ENCODE peak calls at places on chromosomes 7 and 10, in four cellular contexts. E is IMR-90, J is endothelial cell of umbilical vein, D is K562. F is an unnamed sample.

GRCh38 chr7:1961776-1962276 is 270.9 kb downstream of the MAD1L1 start:
- DNase-seq in E (peak; percentile 96), J (peak; percentile 19), D (peak; percentile 27), F (peak; percentile 80)

GRCh38 chr10:22321156-22321711 is 335 bp downstream of the BMI1 start:
- DNase-seq in E (peak; percentile 71), J (peak; percentile 67), D (peak; percentile 82), F (no peak)

GRCh38 chr10:108673756-108674155 is 1249.6 kb downstream of the XPNPEP1 start:
- DNase-seq in E (no peak), J (no peak), D (no peak), F (no peak)

GRCh38 chr10:129892571-129893045 is 71.5 kb downstream of the EBF3 start:
- DNase-seq in E (no peak), J (no peak), D (no peak), F (no peak)

GRCh38 chr7:33300131-33300530 is 170.8 kb downstream of the BBS9 start:
- DNase-seq in E (no peak), J (no peak), D (no peak), F (no peak)

GRCh38 chr10:24952146-24952700 is at the start of gene PRTFDC1:
- DNase-seq in E (no peak), J (peak; percentile 40), D (peak; percentile 56), F (no peak)

GRCh38 chr10:72186633-72187330 is 29.0 kb upstream of the ANAPC16 start:
- DNase-seq in E (peak; percentile 41), J (peak; percentile 80), D (no peak), F (no peak)

GRCh38 chr10:71666607-71667373 is 52.8 kb downstream of the C10orf105 start:
- DNase-seq in E (no peak), J (no peak), D (no peak), F (no peak)

GRCh38 chr10:26555719-26556368 is 117.7 kb downstream of the APBB1IP start:
- DNase-seq in E (no peak), J (no peak), D (no peak), F (no peak)

GRCh38 chr10:46555713-46556514 is 544 bp downstream of the GPRIN2 start:
- DNase-seq in E (no peak), J (no peak), D (no peak), F (no peak)

GRCh38 chr10:79052311-79053080 is 16.3 kb upstream of the ZMIZ1 start:
- DNase-seq in E (no peak), J (peak; percentile 34), D (peak; percentile 55), F (no peak)

GRCh38 chr10:71255817-71256660 is 43.7 kb downstream of the UNC5B start:
- DNase-seq in E (peak; percentile 91), J (peak; percentile 84), D (no peak), F (no peak)

GRCh38 chr10:102948163-102948562 is 30.1 kb downstream of the CNNM2 start:
- DNase-seq in E (no peak), J (no peak), D (peak; percentile 29), F (no peak)

GRCh38 chr10:114379631-114380041 is 24.7 kb downstream of the AFAP1L2 start:
- DNase-seq in E (no peak), J (peak; percentile 51), D (no peak), F (no peak)

GRCh38 chr10:123491692-123492415 is 174.3 kb upstream of the GPR26 start:
- DNase-seq in E (no peak), J (no peak), D (no peak), F (no peak)

GRCh38 chr7:148852272-148852671 is 31.8 kb downstream of the EZH2 start:
- DNase-seq in E (no peak), J (peak; percentile 22), D (peak; percentile 59), F (no peak)

GRCh38 chr10:124341768-124342135 is 77.0 kb downstream of the OAT start:
- DNase-seq in E (no peak), J (no peak), D (peak; percentile 15), F (no peak)

GRCh38 chr10:67506083-67506756 is 189.8 kb downstream of the CTNNA3 start:
- DNase-seq in E (no peak), J (no peak), D (no peak), F (no peak)

GRCh38 chr10:4765428-4765827 is 60.6 kb upstream of the AKR1E2 start:
- DNase-seq in E (peak; percentile 56), J (peak; percentile 26), D (no peak), F (no peak)

GRCh38 chr10:45308707-45309106 is 6.7 kb downstream of the OR13A1 start:
- DNase-seq in E (no peak), J (no peak), D (peak; percentile 70), F (no peak)

GRCh38 chr7:71444130-71444529 is 312.2 kb downstream of the GALNT17 start:
- DNase-seq in E (no peak), J (no peak), D (no peak), F (no peak)

GRCh38 chr10:77823811-77824542 is 102.6 kb downstream of the DLG5 start:
- DNase-seq in E (no peak), J (no peak), D (no peak), F (no peak)

GRCh38 chr7:128034830-128035229 is 3.6 kb upstream of the LRRC4 start:
- DNase-seq in E (no peak), J (no peak), D (no peak), F (no peak)

GRCh38 chr7:105806592-105807266 is 69.7 kb downstream of the ATXN7L1 start:
- DNase-seq in E (peak; percentile 79), J (peak; percentile 64), D (no peak), F (no peak)

GRCh38 chr10:49627031-49627430 is 13.2 kb downstream of the CHAT start:
- DNase-seq in E (no peak), J (no peak), D (no peak), F (no peak)

GRCh38 chr7:104341545-104341944 is 13.1 kb downstream of the LHFPL3 start:
- DNase-seq in E (no peak), J (peak; percentile 3), D (peak; percentile 36), F (no peak)

GRCh38 chr10:30850776-30851175 is 180.9 kb downstream of the ZNF438 start:
- DNase-seq in E (no peak), J (peak; percentile 77), D (no peak), F (no peak)

GRCh38 chr10:27383595-27384542 is 120.2 kb upstream of the RAB18 start:
- DNase-seq in E (peak; percentile 6), J (peak; percentile 59), D (no peak), F (no peak)

GRCh38 chr10:132685121-132685891 is 100.6 kb downstream of the NKX6-2 start:
- DNase-seq in E (peak; percentile 58), J (no peak), D (peak; percentile 70), F (no peak)

GRCh38 chr7:91055219-91055618 is 209.0 kb upstream of the FZD1 start:
- DNase-seq in E (no peak), J (no peak), D (no peak), F (no peak)

DNA sequence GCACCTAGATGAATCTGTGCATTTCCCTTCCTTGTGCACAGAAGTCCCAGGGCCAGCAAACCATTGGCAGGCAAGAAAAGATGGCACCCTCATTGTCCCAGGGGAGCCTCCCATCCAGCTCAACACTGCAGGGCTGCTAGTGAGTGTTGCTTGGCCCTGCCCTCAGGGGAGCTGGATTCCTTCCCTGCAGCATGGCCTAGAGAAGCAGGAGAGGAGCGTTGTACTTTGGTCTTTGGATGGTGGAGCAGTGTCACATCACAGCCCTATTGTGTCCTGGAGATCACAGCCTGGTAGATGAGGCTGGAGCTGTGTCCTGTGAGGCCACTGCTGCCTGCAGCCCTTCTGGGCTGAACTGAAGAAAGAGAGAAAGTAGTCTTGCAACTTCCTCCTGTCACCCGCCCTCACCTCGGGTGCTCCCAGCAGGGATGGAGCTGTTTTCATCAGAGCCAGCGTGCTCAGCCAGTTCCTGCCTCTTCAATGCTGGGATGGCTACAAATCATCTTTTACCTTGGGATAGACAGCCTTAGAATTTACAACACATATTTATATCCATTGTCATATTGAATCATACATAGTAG is 43.0 kb upstream of the FAM180A start:
- DNase-seq in E (no peak), J (no peak), D (no peak), F (no peak)
- H2AFZ ChIP-seq in E (peak overlapping the region; percentile 29), J (no peak overlapping the region), D (no peak overlapping the region), F (no peak overlapping the region)

GRCh38 chr7:92696584-92696983 is 106.4 kb upstream of the FAM133B start:
- DNase-seq in E (no peak), J (no peak), D (no peak), F (no peak)
- H3K4me2 ChIP-seq in E (peak overlapping the region; percentile 62), J (peak overlapping the region; percentile 29), D (no peak overlapping the region), F (no peak overlapping the region)

GRCh38 chr10:43873717-43874116 is 225.0 kb upstream of the ZNF32 start:
- DNase-seq in E (no peak), J (no peak), D (no peak), F (no peak)

GRCh38 chr10:43872644-43873043 is 224.0 kb upstream of the ZNF32 start:
- DNase-seq in E (no peak), J (no peak), D (no peak), F (no peak)

GRCh38 chr10:43877001-43877400 is 228.3 kb upstream of the ZNF32 start:
- DNase-seq in E (no peak), J (no peak), D (no peak), F (no peak)

GRCh38 chr10:43878386-43878785 is 229.7 kb upstream of the ZNF32 start:
- DNase-seq in E (no peak), J (no peak), D (no peak), F (no peak)

DNA sequence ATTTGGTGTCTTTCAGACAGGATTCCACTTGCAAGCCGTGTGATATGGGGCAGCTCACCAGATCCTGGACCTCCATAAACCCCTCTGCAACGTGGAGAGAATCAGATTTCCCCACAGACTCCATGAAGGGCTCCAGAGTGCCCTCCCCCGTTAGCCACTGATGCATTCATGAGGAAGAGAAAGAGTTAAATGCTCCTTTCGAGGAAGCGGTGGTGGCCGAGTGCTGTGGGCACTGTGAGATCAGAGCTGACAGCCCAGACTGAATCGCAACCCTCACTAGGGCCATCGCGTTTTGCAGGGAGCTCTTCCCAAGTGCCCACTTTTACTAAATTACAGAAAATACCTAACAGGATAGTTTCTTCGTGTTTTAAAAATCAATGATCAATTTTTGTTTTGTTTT is 226.3 kb upstream of the ZNF32 start:
- DNase-seq in E (no peak), J (no peak), D (no peak), F (no peak)
- H3K9me1 ChIP-seq in E (peaks cover 15% of the 10 kb centered on the region), J (no peaks in the 10 kb centered on the region), D (no peaks in the 10 kb centered on the region), F (no peaks in the 10 kb centered on the region)

GRCh38 chr10:19791032-19791431 is 25.2 kb upstream of the PLXDC2 start:
- DNase-seq in E (no peak), J (no peak), D (no peak), F (peak; percentile 19)

GRCh38 chr10:19785366-19785765 is 30.9 kb upstream of the PLXDC2 start:
- DNase-seq in E (no peak), J (no peak), D (no peak), F (no peak)

GRCh38 chr10:19789607-19790006 is 26.6 kb upstream of the PLXDC2 start:
- DNase-seq in E (no peak), J (no peak), D (no peak), F (no peak)

GRCh38 chr10:19788902-19789301 is 27.3 kb upstream of the PLXDC2 start:
- DNase-seq in E (peak; percentile 4), J (no peak), D (no peak), F (no peak)

DNA sequence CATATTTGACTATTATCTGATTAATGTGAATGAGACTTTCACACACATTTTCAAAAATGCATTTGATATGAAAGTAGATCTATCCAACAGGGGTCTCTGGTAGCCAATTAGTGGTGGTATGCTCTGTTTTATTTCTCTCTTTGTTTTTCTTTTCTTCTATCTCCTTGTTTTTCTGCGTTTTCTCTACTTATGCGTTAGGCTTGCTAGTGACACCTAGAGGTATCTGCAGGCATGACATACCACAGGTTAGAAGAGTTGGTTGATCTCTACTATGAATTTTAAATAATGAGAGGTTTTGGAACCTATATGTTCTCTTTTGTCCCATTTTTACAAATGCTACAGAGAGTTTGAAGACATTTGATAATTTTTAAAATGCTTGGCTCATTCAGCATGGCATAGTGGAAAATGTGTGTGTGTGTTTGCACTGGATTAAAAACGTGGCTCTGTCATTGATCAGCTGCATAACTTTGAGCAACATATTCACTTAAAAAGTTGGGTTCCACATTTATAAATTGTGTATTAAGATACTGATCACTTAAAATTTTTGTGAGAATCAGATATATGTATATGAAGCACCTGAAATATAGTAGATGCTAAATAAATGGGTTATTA is 28.1 kb upstream of the PLXDC2 start:
- DNase-seq in E (peak; percentile 73), J (peak; percentile 40), D (peak; percentile 39), F (peak; percentile 13)
- H2AFZ ChIP-seq in E (no peak overlapping the region), J (no peak overlapping the region), D (no peak overlapping the region), F (no peak overlapping the region)

F was measured in keratinocyte.